ENCODE peak calls at places on chromosomes 13 and 19, in seven cellular contexts. Z, X, O, S, U, V and I are unnamed samples.

GRCh38 chr13:101698400-101698799 is 245.9 kb downstream of the ITGBL1 start:
- DNase-seq in Z (no peak), X (no peak), O (peak; percentile 10), S (no peak), U (no peak), V (no peak), I (no peak)

GRCh38 chr13:99385940-99386339 is 78.7 kb upstream of the GPR183 start:
- DNase-seq in Z (peak; percentile 3), X (no peak), O (no peak), S (no peak), U (no peak), V (no peak), I (no peak)

GRCh38 chr19:50248826-50249225 is 45.4 kb downstream of the MYH14 start:
- DNase-seq in Z (no peak), X (no peak), O (no peak), S (no peak), U (no peak), V (no peak), I (no peak)

GRCh38 chr19:1251233-1251502 is 2.8 kb downstream of the MIDN start:
- DNase-seq in Z (no peak), X (peak; percentile 93), O (no peak), S (no peak), U (peak; percentile 88), V (no peak), I (no peak)

GRCh38 chr19:34481861-34482379 is 362 bp downstream of the WTIP start:
- DNase-seq in Z (no peak), X (no peak), O (no peak), S (no peak), U (peak; percentile 52), V (no peak), I (no peak)

GRCh38 chr19:397321-397720 is 11.6 kb downstream of the C2CD4C start:
- DNase-seq in Z (no peak), X (no peak), O (no peak), S (peak; percentile 26), U (no peak), V (no peak), I (no peak)

GRCh38 chr19:47197141-47197540 is 33.9 kb downstream of the BBC3 start:
- DNase-seq in Z (no peak), X (no peak), O (no peak), S (no peak), U (no peak), V (no peak), I (no peak)

GRCh38 chr19:2524840-2525723 is 49.2 kb downstream of the GADD45B start:
- DNase-seq in Z (peak; percentile 73), X (no peak), O (no peak), S (no peak), U (peak; percentile 81), V (peak; percentile 61), I (no peak)

GRCh38 chr13:74136089-74136658 is 2.0 kb upstream of the KLF12 start:
- DNase-seq in Z (no peak), X (no peak), O (no peak), S (peak; percentile 54), U (peak; percentile 52), V (no peak), I (no peak)

GRCh38 chr19:54558339-54558738 is 15.3 kb upstream of the LILRA2 start:
- DNase-seq in Z (no peak), X (no peak), O (no peak), S (no peak), U (no peak), V (no peak), I (no peak)

GRCh38 chr19:8610041-8610927 is at the start of gene ADAMTS10:
- DNase-seq in Z (no peak), X (no peak), O (no peak), S (no peak), U (no peak), V (no peak), I (peak; percentile 18)

GRCh38 chr13:40994581-40995230 is 24.4 kb downstream of the ELF1 start:
- DNase-seq in Z (no peak), X (no peak), O (no peak), S (no peak), U (no peak), V (peak; percentile 59), I (no peak)

GRCh38 chr13:96426160-96426559 is 336.3 kb downstream of the HS6ST3 start:
- DNase-seq in Z (no peak), X (no peak), O (no peak), S (no peak), U (no peak), V (no peak), I (no peak)

GRCh38 chr13:50588736-50589135 is 254.8 kb downstream of the DLEU7 start:
- DNase-seq in Z (no peak), X (no peak), O (no peak), S (no peak), U (no peak), V (no peak), I (no peak)

GRCh38 chr19:38389101-38389925 is 816 bp downstream of the SPRED3 start:
- DNase-seq in Z (no peak), X (no peak), O (no peak), S (peak; percentile 50), U (no peak), V (no peak), I (no peak)

GRCh38 chr13:59247166-59247565 is 916.6 kb downstream of the DIAPH3 start:
- DNase-seq in Z (no peak), X (no peak), O (no peak), S (no peak), U (peak; percentile 49), V (no peak), I (no peak)

GRCh38 chr19:2982983-2983350 is 5.6 kb downstream of the TLE6 start:
- DNase-seq in Z (no peak), X (peak; percentile 94), O (peak; percentile 51), S (peak; percentile 65), U (peak; percentile 92), V (no peak), I (no peak)

GRCh38 chr13:49488563-49488962 is 7.2 kb upstream of the PHF11 start:
- DNase-seq in Z (no peak), X (no peak), O (no peak), S (no peak), U (no peak), V (no peak), I (no peak)

GRCh38 chr19:6246174-6247006 is 33.4 kb downstream of the MLLT1 start:
- DNase-seq in Z (no peak), X (no peak), O (no peak), S (no peak), U (no peak), V (no peak), I (no peak)

DNA sequence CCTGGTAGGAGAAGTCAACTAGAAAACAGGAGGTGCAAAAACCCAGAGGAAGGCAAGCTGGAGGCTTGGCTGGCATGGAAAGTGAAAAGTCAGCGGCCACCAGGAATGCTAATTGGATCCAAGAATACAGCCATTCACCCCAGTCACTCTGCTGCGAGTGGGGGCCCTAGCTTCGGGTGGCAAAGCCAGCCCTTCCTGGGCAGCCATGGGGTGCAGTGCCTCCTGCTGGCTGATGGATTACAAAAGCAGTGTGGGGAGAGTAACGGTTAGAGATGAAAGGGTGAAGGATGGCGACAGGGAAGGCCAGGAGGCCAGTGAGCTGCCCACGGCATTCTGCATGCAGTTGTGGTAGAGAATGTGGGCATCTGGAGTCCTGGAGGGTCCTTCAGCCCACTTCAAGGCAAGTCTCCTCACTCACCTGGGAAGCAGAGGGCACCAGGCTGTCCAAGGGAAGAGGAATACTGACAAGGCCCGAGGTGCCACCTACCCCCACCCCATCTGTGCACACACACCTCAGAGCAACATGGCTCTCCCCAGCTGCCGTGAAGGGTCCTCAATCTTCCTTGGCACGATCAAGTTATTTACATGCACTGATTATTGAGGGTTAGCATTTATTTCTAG is 20.3 kb upstream of the EPHX3 start:
- DNase-seq in Z (no peak), X (no peak), O (no peak), S (no peak), U (peak; percentile 70), V (no peak), I (no peak)
- TF ChIP-seq CTCF in Z (no peak), X (no peak), O (peak; percentile 58), S (peak; percentile 6), U (peak; percentile 44), V (peak; percentile 34), I (no peak)

GRCh38 chr13:29676941-29677452 is 81.5 kb upstream of the SLC7A1 start:
- DNase-seq in Z (no peak), X (no peak), O (peak; percentile 10), S (peak; percentile 54), U (no peak), V (no peak), I (no peak)
- TF ChIP-seq CTCF in Z (no peak), X (no peak), O (no peak), S (no peak), U (no peak), V (no peak), I (no peak)

GRCh38 chr13:93881418-93881817 is 598.1 kb downstream of the DCT start:
- DNase-seq in Z (no peak), X (no peak), O (no peak), S (no peak), U (no peak), V (no peak), I (no peak)
- TF ChIP-seq CTCF in Z (no peak), X (no peak), O (no peak), S (no peak), U (no peak), V (no peak), I (no peak)

GRCh38 chr19:33399081-33399744 is 25.7 kb downstream of the CEBPG start:
- DNase-seq in Z (no peak), X (no peak), O (no peak), S (peak; percentile 25), U (no peak), V (no peak), I (no peak)

GRCh38 chr19:33396701-33397535 is 23.4 kb downstream of the CEBPG start:
- DNase-seq in Z (peak; percentile 27), X (no peak), O (no peak), S (peak; percentile 47), U (peak; percentile 63), V (no peak), I (no peak)

GRCh38 chr19:33395561-33396550 is 22.3 kb downstream of the CEBPG start:
- DNase-seq in Z (peak; percentile 32), X (no peak), O (no peak), S (peak; percentile 59), U (peak; percentile 80), V (no peak), I (no peak)

GRCh38 chr19:33398361-33399060 is 25.0 kb downstream of the CEBPG start:
- DNase-seq in Z (peak; percentile 17), X (no peak), O (no peak), S (peak; percentile 27), U (no peak), V (no peak), I (no peak)

DNA sequence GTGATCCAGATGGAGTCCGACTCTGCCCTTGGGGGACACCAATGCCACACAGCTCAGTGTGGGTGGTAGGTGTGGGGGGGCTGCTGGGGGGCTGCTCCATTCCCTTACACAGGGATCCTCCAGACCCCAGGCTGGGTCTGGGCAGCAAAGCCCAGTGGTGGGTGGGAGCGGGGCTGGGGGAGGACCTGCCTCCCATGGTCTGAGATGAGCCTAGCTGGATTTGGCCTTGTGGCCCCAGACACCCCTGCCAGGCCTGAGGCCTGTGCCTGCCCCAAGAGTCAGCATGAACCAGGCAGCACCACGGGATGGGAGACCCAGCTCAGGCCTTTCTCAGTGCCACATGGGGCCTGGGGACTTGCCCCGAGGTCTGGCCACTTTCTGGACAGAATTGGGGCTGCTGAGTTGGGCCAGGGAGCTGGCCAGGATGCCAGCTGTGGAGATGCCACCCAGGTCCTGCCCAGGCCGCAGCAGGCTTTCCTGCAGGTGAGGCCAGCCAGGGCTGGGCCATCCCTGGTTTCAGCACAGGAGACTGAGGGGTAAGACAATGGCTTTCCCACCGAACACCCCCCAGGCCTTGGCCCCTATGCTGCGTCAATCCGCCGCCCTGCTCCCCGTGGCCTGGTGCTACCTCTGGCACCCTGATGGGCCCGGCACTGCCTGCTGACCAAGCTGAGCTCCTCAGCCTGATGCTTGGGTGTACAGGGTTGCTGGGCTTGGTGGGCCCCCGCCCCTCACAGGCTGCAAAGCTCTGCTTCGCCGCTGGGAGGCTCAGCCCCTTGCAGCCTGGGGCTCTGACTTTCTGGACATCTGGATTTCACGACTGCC is 24.2 kb downstream of the CEBPG start:
- DNase-seq in Z (peak; percentile 30), X (no peak), O (no peak), S (peak; percentile 40), U (peak; percentile 50), V (no peak), I (no peak)
- TF ChIP-seq CTCF in Z (peak; percentile 34), X (no peak), O (peak; percentile 37), S (no peak), U (no peak), V (no peak), I (no peak)